ENCODE peak calls at places on chromosomes 4 and X, in five cellular contexts. B, K, S, Y and D are unnamed samples.

GRCh38 chr4:122329876-122330595 is 48.8 kb upstream of the ADAD1 start:
- DNase-seq in B (peak), K (no peak), S (no peak), Y (peak), D (peak)

GRCh38 chr4:47668810-47669408 is 169.0 kb downstream of the CORIN start:
- DNase-seq in B (peak), K (peak), S (peak), Y (peak), D (peak)

GRCh38 chr4:55312491-55313101 is 33.4 kb upstream of the SRD5A3 start:
- DNase-seq in B (peak), K (peak), S (peak), Y (peak), D (peak)

GRCh38 chrX:119687661-119688413 is 5.1 kb downstream of the SEPTIN6 start:
- DNase-seq in B (no peak), K (no peak), S (no peak), Y (no peak), D (no peak)

GRCh38 chr4:48137766-48138349 is 3.8 kb upstream of the TXK start:
- DNase-seq in B (no peak), K (no peak), S (no peak), Y (no peak), D (no peak)

GRCh38 chrX:13652256-13653021 is 502 bp upstream of the TCEANC start:
- DNase-seq in B (peak), K (no peak), S (peak), Y (peak), D (peak)

GRCh38 chrX:9562851-9563250 is 98.0 kb downstream of the TBL1X start:
- DNase-seq in B (peak), K (no peak), S (peak), Y (peak), D (peak)

GRCh38 chr4:103204114-103204513 is 6.0 kb upstream of the CENPE start:
- DNase-seq in B (peak), K (peak), S (peak), Y (no peak), D (peak)

GRCh38 chr4:3412257-3413020 is 29.3 kb upstream of the HGFAC start:
- DNase-seq in B (no peak), K (no peak), S (no peak), Y (no peak), D (no peak)

GRCh38 chrX:12439396-12439795 is 301.1 kb downstream of the FRMPD4 start:
- DNase-seq in B (no peak), K (no peak), S (no peak), Y (no peak), D (no peak)

DNA sequence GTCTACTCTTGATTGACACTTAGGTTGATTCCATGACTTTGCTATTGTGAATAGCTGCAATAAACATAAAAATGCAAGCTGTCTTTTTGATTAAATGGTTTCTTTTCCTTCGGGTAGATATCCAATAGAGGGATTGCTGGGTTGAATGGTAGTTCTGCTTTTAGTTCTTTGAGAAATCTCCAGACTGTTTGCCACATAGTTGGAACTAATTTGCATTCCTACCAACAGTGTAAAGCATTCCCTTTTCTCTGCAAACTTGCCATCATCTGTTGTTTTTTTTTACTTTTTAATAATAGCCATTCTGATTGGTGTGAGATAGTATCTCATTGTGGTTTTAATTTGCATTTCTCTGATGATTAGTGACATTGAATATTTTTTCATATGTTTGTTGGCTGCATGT is 122.2 kb upstream of the PRKG2 start:
- DNase-seq in B (no peak), K (no peak), S (no peak), Y (no peak), D (no peak)
- H3K4me3 ChIP-seq in B (no peak), K (no peak), S (no peak), Y (no peak), D (no peak)

GRCh38 chrX:130174051-130174704 is 2.4 kb downstream of the RAB33A start:
- DNase-seq in B (peak), K (no peak), S (no peak), Y (peak), D (peak)
- H3K4me3 ChIP-seq in B (no peak), K (peak), S (no peak), Y (no peak), D (no peak)

GRCh38 chr4:129641179-129641578 is 545.2 kb downstream of the C4orf33 start:
- DNase-seq in B (peak), K (peak), S (peak), Y (peak), D (peak)
- H3K4me3 ChIP-seq in B (no peak), K (no peak), S (no peak), Y (no peak), D (no peak)

DNA sequence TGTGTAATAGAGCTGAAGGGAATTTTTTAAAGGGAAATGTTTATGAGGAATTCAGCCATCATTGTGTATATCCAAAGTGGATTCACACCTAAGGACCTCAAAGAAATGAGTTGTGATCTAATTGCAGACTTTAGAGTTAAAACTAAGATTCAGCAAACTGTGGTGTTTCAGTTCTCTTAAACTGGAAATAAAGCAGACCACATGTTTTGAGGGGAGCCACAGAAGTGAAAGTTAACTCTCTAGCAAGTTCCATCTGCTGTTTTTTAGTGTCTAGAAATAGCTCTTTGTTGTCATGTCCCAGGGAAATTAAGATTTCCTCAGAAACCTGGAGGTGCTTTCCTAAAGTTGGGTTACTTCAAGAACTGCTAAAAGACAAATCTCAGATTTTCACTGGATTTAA is 97.3 kb upstream of the DDX3X start:
- DNase-seq in B (no peak), K (peak), S (no peak), Y (no peak), D (no peak)
- H3K4me3 ChIP-seq in B (no peak), K (no peak), S (no peak), Y (no peak), D (no peak)

DNA sequence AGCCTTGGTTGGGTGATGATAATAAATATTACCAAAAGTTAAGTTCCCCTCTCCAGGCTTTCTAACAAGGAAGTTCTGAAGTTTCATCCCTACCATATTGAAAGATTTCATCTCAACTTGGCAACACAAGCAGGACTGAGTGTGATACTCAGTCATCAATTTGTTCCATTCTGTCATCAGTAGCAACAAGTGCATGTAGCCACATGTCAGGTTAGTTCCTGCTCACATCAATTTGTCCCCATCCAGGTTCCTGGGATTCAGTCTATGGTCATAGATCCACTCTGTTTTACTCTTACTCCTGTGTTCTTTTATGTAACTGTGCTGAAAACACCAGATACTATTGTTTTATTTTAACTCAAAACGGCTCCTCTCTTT is 22.2 kb downstream of the SMPX start:
- DNase-seq in B (no peak), K (no peak), S (no peak), Y (no peak), D (peak)
- H3K4me3 ChIP-seq in B (no peak), K (no peak), S (no peak), Y (no peak), D (no peak)

GRCh38 chr4:6471303-6472007 is 959 bp downstream of the PPP2R2C start:
- DNase-seq in B (no peak), K (no peak), S (peak), Y (no peak), D (no peak)
- H3K4me3 ChIP-seq in B (no peak), K (no peak), S (peak), Y (no peak), D (no peak)

DNA sequence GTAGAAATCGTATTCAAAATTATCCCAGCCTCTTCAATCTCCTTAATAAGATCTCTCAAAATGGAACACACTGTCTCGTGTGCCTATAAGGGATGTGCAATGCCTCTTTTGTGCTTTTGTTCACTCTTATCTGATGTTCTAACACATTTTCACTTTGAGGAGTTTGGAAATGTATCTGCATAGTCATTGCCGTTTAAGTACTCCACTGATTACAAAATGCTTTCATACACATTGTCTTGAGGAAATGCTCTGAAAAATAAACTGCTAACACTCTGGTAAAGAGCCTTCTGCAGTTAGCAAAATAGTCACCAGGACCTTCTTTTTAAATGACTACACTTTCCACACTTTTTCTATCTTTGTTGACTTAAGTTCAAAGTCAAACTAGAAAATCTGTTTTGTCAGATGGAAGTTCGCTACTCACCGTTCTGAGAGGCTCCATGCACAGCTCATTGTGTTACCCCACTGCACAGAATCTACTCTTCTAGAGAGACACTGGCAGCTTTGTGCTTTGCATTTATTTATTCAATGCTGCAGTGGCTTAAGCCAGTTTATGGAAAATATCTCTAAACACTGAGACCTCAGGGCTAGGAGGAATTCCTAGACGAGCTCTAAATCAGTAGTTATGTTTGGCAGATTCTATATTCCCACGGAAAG is 159.0 kb downstream of the CHIC2 start:
- DNase-seq in B (peak), K (no peak), S (no peak), Y (peak), D (no peak)
- H3K4me3 ChIP-seq in B (no peak), K (no peak), S (no peak), Y (no peak), D (no peak)

GRCh38 chr4:71732706-71733105 is 51.2 kb downstream of the GC start:
- DNase-seq in B (peak), K (peak), S (peak), Y (peak), D (peak)

GRCh38 chr4:71732066-71732465 is 51.8 kb downstream of the GC start:
- DNase-seq in B (no peak), K (no peak), S (no peak), Y (peak), D (no peak)

GRCh38 chr4:71729856-71730255 is 54.0 kb downstream of the GC start:
- DNase-seq in B (no peak), K (no peak), S (no peak), Y (no peak), D (no peak)
- H3K4me3 ChIP-seq in B (no peak), K (no peak), S (no peak), Y (no peak), D (no peak)

DNA sequence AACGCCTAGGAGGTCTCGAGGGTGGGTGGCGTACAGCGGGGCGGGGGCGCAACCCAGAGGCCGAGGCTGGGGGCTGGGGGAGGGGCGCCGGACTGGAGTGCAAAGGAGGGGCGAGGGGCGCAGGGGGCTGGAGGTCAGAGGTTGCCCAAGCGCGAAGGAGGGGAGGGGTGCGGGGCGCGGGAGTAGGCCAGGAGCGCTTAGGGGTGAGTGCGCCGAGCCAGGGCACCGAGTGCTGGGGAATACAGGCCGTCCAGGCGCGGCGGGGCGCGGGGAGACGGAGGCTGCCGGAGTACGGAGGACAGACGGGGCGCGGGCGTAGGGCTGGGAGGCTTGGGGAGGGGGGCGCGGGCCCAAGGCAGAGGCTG is 318 bp downstream of the GYG2 start:
- DNase-seq in B (no peak), K (no peak), S (no peak), Y (no peak), D (no peak)
- H3K4me3 ChIP-seq in B (peak), K (no peak), S (peak), Y (peak), D (no peak)